ENCODE peak calls at places on chromosomes 13 and 19, in six cellular contexts. One of them, this sample, is unnamed.

GRCh38 chr13:71171740-71172139 is 695.3 kb downstream of the DACH1 start:
- DNase-seq in GM18507: no peak
- DNase-seq in stimulated activated CD4-positive, alpha-beta T cell treated with anti-CD3 and anti-CD28 coated beads, TNF-alpha, amount 100 ng/mL, for 1 hour: no peak
- DNase-seq in nephron progenitor cell: no peak
- DNase-seq in T-helper 9 cell: no peak
- DNase-seq in astrocyte of the spinal cord: no peak
- DNase-seq in this sample: no peak

GRCh38 chr13:82374719-82375118 is 1507.6 kb downstream of the SLITRK1 start:
- DNase-seq in GM18507: no peak
- DNase-seq in stimulated activated CD4-positive, alpha-beta T cell treated with anti-CD3 and anti-CD28 coated beads, TNF-alpha, amount 100 ng/mL, for 1 hour: no peak
- DNase-seq in nephron progenitor cell: no peak
- DNase-seq in T-helper 9 cell: no peak
- DNase-seq in astrocyte of the spinal cord: no peak
- DNase-seq in this sample: no peak

GRCh38 chr19:11164879-11165406 is 9.4 kb upstream of the SPC24 start:
- DNase-seq in GM18507: no peak
- DNase-seq in stimulated activated CD4-positive, alpha-beta T cell treated with anti-CD3 and anti-CD28 coated beads, TNF-alpha, amount 100 ng/mL, for 1 hour: no peak
- DNase-seq in nephron progenitor cell: no peak
- DNase-seq in T-helper 9 cell: no peak
- DNase-seq in astrocyte of the spinal cord: peak
- DNase-seq in this sample: no peak

GRCh38 chr19:7246601-7247000 is 47.6 kb downstream of the INSR start:
- DNase-seq in GM18507: no peak
- DNase-seq in stimulated activated CD4-positive, alpha-beta T cell treated with anti-CD3 and anti-CD28 coated beads, TNF-alpha, amount 100 ng/mL, for 1 hour: no peak
- DNase-seq in nephron progenitor cell: no peak
- DNase-seq in T-helper 9 cell: no peak
- DNase-seq in astrocyte of the spinal cord: no peak
- DNase-seq in this sample: no peak

GRCh38 chr13:113969973-113970611 is 3.8 kb downstream of the C13orf46 start:
- DNase-seq in GM18507: no peak
- DNase-seq in stimulated activated CD4-positive, alpha-beta T cell treated with anti-CD3 and anti-CD28 coated beads, TNF-alpha, amount 100 ng/mL, for 1 hour: no peak
- DNase-seq in nephron progenitor cell: no peak
- DNase-seq in T-helper 9 cell: no peak
- DNase-seq in astrocyte of the spinal cord: no peak
- DNase-seq in this sample: no peak

GRCh38 chr19:51568456-51568855 is 2.6 kb upstream of the ZNF175 start:
- DNase-seq in GM18507: no peak
- DNase-seq in stimulated activated CD4-positive, alpha-beta T cell treated with anti-CD3 and anti-CD28 coated beads, TNF-alpha, amount 100 ng/mL, for 1 hour: no peak
- DNase-seq in nephron progenitor cell: no peak
- DNase-seq in T-helper 9 cell: no peak
- DNase-seq in astrocyte of the spinal cord: no peak
- DNase-seq in this sample: no peak

GRCh38 chr13:102698649-102698980 is 3.8 kb upstream of the METTL21C start:
- DNase-seq in GM18507: no peak
- DNase-seq in stimulated activated CD4-positive, alpha-beta T cell treated with anti-CD3 and anti-CD28 coated beads, TNF-alpha, amount 100 ng/mL, for 1 hour: no peak
- DNase-seq in nephron progenitor cell: no peak
- DNase-seq in T-helper 9 cell: no peak
- DNase-seq in astrocyte of the spinal cord: no peak
- DNase-seq in this sample: no peak

GRCh38 chr13:110341445-110342247 is 34.6 kb downstream of the COL4A2 start:
- DNase-seq in GM18507: no peak
- DNase-seq in stimulated activated CD4-positive, alpha-beta T cell treated with anti-CD3 and anti-CD28 coated beads, TNF-alpha, amount 100 ng/mL, for 1 hour: no peak
- DNase-seq in nephron progenitor cell: no peak
- DNase-seq in T-helper 9 cell: no peak
- DNase-seq in astrocyte of the spinal cord: peak
- DNase-seq in this sample: no peak

GRCh38 chr19:46818812-46819211 is 30.4 kb upstream of the SLC1A5 start:
- DNase-seq in GM18507: no peak
- DNase-seq in stimulated activated CD4-positive, alpha-beta T cell treated with anti-CD3 and anti-CD28 coated beads, TNF-alpha, amount 100 ng/mL, for 1 hour: no peak
- DNase-seq in nephron progenitor cell: no peak
- DNase-seq in T-helper 9 cell: no peak
- DNase-seq in astrocyte of the spinal cord: peak
- DNase-seq in this sample: no peak

GRCh38 chr19:15722956-15723355 is 4.9 kb upstream of the OR10H2 start:
- DNase-seq in GM18507: no peak
- DNase-seq in stimulated activated CD4-positive, alpha-beta T cell treated with anti-CD3 and anti-CD28 coated beads, TNF-alpha, amount 100 ng/mL, for 1 hour: no peak
- DNase-seq in nephron progenitor cell: no peak
- DNase-seq in T-helper 9 cell: no peak
- DNase-seq in astrocyte of the spinal cord: no peak
- DNase-seq in this sample: no peak

GRCh38 chr13:77377016-77377415 is 50.1 kb upstream of the MYCBP2 start:
- DNase-seq in GM18507: no peak
- DNase-seq in stimulated activated CD4-positive, alpha-beta T cell treated with anti-CD3 and anti-CD28 coated beads, TNF-alpha, amount 100 ng/mL, for 1 hour: no peak
- DNase-seq in nephron progenitor cell: no peak
- DNase-seq in T-helper 9 cell: no peak
- DNase-seq in astrocyte of the spinal cord: no peak
- DNase-seq in this sample: no peak

GRCh38 chr13:72504026-72504925 is 223.2 kb downstream of the MZT1 start:
- DNase-seq in GM18507: no peak
- DNase-seq in stimulated activated CD4-positive, alpha-beta T cell treated with anti-CD3 and anti-CD28 coated beads, TNF-alpha, amount 100 ng/mL, for 1 hour: no peak
- DNase-seq in nephron progenitor cell: no peak
- DNase-seq in T-helper 9 cell: no peak
- DNase-seq in astrocyte of the spinal cord: peak
- DNase-seq in this sample: no peak

GRCh38 chr19:3699741-3700241 is 477 bp downstream of the PIP5K1C start:
- DNase-seq in GM18507: no peak
- DNase-seq in stimulated activated CD4-positive, alpha-beta T cell treated with anti-CD3 and anti-CD28 coated beads, TNF-alpha, amount 100 ng/mL, for 1 hour: no peak
- DNase-seq in nephron progenitor cell: no peak
- DNase-seq in T-helper 9 cell: no peak
- DNase-seq in astrocyte of the spinal cord: no peak
- DNase-seq in this sample: peak

This sample was measured in ecto neural progenitor cell.